ENCODE peak calls at places on chromosomes 13 and 19, in ten cellular contexts. G is GM13977; R is RPMI8226; N is NCI-H1092; S is caudate nucleus; W is NCI-H2171; X is NCI-H187; C is activated CD8-positive, alpha-beta memory T cell treated with anti-CD3 and anti-CD28 coated beads for 1 hour; Q is stimulated activated CD4-positive, alpha-beta T cell treated with anti-CD3 and anti-CD28 coated beads, Interleukin-1b, Interleukin-23, amount 100 ng/mL, for 1 hour; D is ACHN. A is an unnamed sample.

GRCh38 chr19:43300206-43300605 is 30.9 kb upstream of the PSG9 start:
- DNase-seq in G (no peak), R (no peak), N (no peak), S (no peak), W (no peak), X (no peak), C (no peak), Q (no peak), D (no peak), A (no peak)

GRCh38 chr19:13220847-13221246 is 70.6 kb downstream of the IER2 start:
- DNase-seq in G (no peak), R (no peak), N (no peak), S (no peak), W (no peak), X (no peak), C (no peak), Q (no peak), D (no peak), A (no peak)

GRCh38 chr19:38531515-38531914 is 86.2 kb downstream of the MAP4K1 start:
- DNase-seq in G (no peak), R (no peak), N (no peak), S (no peak), W (no peak), X (no peak), C (no peak), Q (no peak), D (no peak), A (no peak)

GRCh38 chr13:100633461-100633860 is 41.1 kb downstream of the TMTC4 start:
- DNase-seq in G (no peak), R (no peak), N (no peak), S (no peak), W (no peak), X (no peak), C (no peak), Q (no peak), D (peak; percentile 8), A (no peak)

GRCh38 chr13:40430234-40430633 is 236.2 kb downstream of the FOXO1 start:
- DNase-seq in G (no peak), R (no peak), N (no peak), S (no peak), W (no peak), X (no peak), C (no peak), Q (no peak), D (no peak), A (no peak)

GRCh38 chr19:3555653-3556422 is 1.5 kb downstream of the MFSD12 start:
- DNase-seq in G (no peak), R (no peak), N (no peak), S (no peak), W (no peak), X (no peak), C (no peak), Q (no peak), D (no peak), A (no peak)

GRCh38 chr13:48411281-48412099 is 1.4 kb downstream of the LPAR6 start:
- DNase-seq in G (no peak), R (no peak), N (no peak), S (no peak), W (no peak), X (no peak), C (no peak), Q (no peak), D (peak; percentile 14), A (no peak)

GRCh38 chr19:11061951-11062350 is 27.3 kb upstream of the LDLR start:
- DNase-seq in G (no peak), R (no peak), N (no peak), S (no peak), W (no peak), X (no peak), C (no peak), Q (no peak), D (no peak), A (no peak)

GRCh38 chr19:55590621-55591020 is 8.7 kb downstream of the FIZ1 start:
- DNase-seq in G (no peak), R (peak; percentile 21), N (no peak), S (no peak), W (no peak), X (no peak), C (no peak), Q (no peak), D (no peak), A (no peak)

GRCh38 chr19:11598746-11599145 is 1.5 kb downstream of the ZNF627 start:
- DNase-seq in G (no peak), R (no peak), N (no peak), S (no peak), W (no peak), X (no peak), C (no peak), Q (no peak), D (no peak), A (no peak)

GRCh38 chr19:15091918-15092753 is 10.1 kb downstream of the OR1I1 start:
- DNase-seq in G (peak; percentile 54), R (peak; percentile 78), N (peak; percentile 52), S (no peak), W (peak; percentile 16), X (no peak), C (no peak), Q (no peak), D (peak; percentile 74), A (peak; percentile 63)

GRCh38 chr19:36771275-36772231 is 1.1 kb downstream of the ZNF850 start:
- DNase-seq in G (peak; percentile 69), R (no peak), N (no peak), S (no peak), W (no peak), X (no peak), C (no peak), Q (no peak), D (peak; percentile 55), A (peak; percentile 39)

GRCh38 chr13:111573362-111573761 is 252.9 kb downstream of the TEX29 start:
- DNase-seq in G (no peak), R (no peak), N (peak; percentile 93), S (no peak), W (no peak), X (no peak), C (no peak), Q (no peak), D (no peak), A (no peak)

GRCh38 chr13:27339299-27339698 is 68.7 kb downstream of the RASL11A start:
- DNase-seq in G (peak; percentile 51), R (peak; percentile 57), N (no peak), S (no peak), W (no peak), X (no peak), C (no peak), Q (peak; percentile 22), D (peak; percentile 12), A (no peak)

GRCh38 chr13:64278493-64278892 is 2862.8 kb upstream of the PCDH20 start:
- DNase-seq in G (no peak), R (no peak), N (no peak), S (no peak), W (no peak), X (no peak), C (no peak), Q (no peak), D (peak; percentile 46), A (no peak)

GRCh38 chr19:14337510-14337909 is 43.7 kb upstream of the ADGRE5 start:
- DNase-seq in G (no peak), R (peak; percentile 64), N (no peak), S (no peak), W (no peak), X (peak; percentile 5), C (no peak), Q (peak; percentile 17), D (peak; percentile 11), A (no peak)

GRCh38 chr19:34269968-34270621 is 15.7 kb downstream of the GARRE1 start:
- DNase-seq in G (peak; percentile 43), R (peak; percentile 47), N (no peak), S (no peak), W (no peak), X (no peak), C (peak; percentile 41), Q (peak; percentile 11), D (peak; percentile 17), A (no peak)

GRCh38 chr19:575527-576506 is 3.4 kb downstream of the BSG start:
- DNase-seq in G (no peak), R (no peak), N (no peak), S (no peak), W (no peak), X (no peak), C (no peak), Q (no peak), D (peak; percentile 27), A (no peak)

GRCh38 chr19:49860716-49861100 is 6.7 kb downstream of the PNKP start:
- DNase-seq in G (no peak), R (no peak), N (no peak), S (no peak), W (no peak), X (no peak), C (no peak), Q (no peak), D (no peak), A (no peak)

GRCh38 chr19:17323973-17324327 is 10.7 kb downstream of the ANO8 start:
- DNase-seq in G (peak; percentile 72), R (no peak), N (no peak), S (no peak), W (no peak), X (no peak), C (no peak), Q (no peak), D (no peak), A (no peak)

GRCh38 chr19:12364391-12365093 is 941 bp downstream of the ZNF442 start:
- DNase-seq in G (peak; percentile 48), R (no peak), N (no peak), S (no peak), W (no peak), X (no peak), C (no peak), Q (no peak), D (no peak), A (no peak)